ENCODE peak calls at places on chromosomes 7 and 10, in five cellular contexts. A is GM20000; P is mammary epithelial cell; L is CD4-positive, alpha-beta T cell; X is ascending aorta. E is an unnamed sample.
A peak's percentile ranks its signal among the peaks of the same experiment; 100 is the strongest.

GRCh38 chr10:132183046-132183445 is 3.7 kb upstream of the DPYSL4 start:
- DNase-seq in X (no peak), A (no peak), P (no peak), L (no peak), E (peak; percentile 12)

GRCh38 chr7:74026406-74027123 is 1.4 kb upstream of the ELN start:
- DNase-seq in X (no peak), L (peak; percentile 46), A (peak; percentile 90), P (peak; percentile 21), E (peak; percentile 91)

GRCh38 chr7:140084972-140085371 is 22.2 kb upstream of the PARP12 start:
- DNase-seq in P (no peak), A (peak; percentile 68), L (peak; percentile 27), X (no peak), E (no peak)

GRCh38 chr7:7956531-7957221 is 11.9 kb upstream of the GLCCI1 start:
- DNase-seq in X (no peak), A (no peak), P (peak; percentile 46), L (no peak), E (no peak)

GRCh38 chr10:98328163-98328562 is 60.2 kb upstream of the LOXL4 start:
- DNase-seq in X (no peak), A (no peak), P (no peak), L (no peak), E (no peak)

GRCh38 chr10:123622381-123622780 is 43.8 kb upstream of the GPR26 start:
- DNase-seq in P (no peak), A (no peak), L (no peak), X (no peak), E (no peak)

GRCh38 chr7:44969049-44969700 is 9.6 kb downstream of the MYO1G start:
- DNase-seq in A (no peak), X (no peak), L (no peak), P (no peak), E (no peak)

GRCh38 chr7:97006951-97007861 is 1.9 kb downstream of the DLX6 start:
- DNase-seq in X (no peak), L (no peak), A (no peak), P (no peak), E (no peak)

GRCh38 chr10:21532694-21533576 is 1.1 kb upstream of the MLLT10 start:
- DNase-seq in A (no peak), P (no peak), X (no peak), L (no peak), E (no peak)

GRCh38 chr10:132556994-132557441 is 19.4 kb downstream of the INPP5A start:
- DNase-seq in L (no peak), A (no peak), X (no peak), P (no peak), E (peak; percentile 5)

GRCh38 chr7:148882668-148883232 is 1.3 kb downstream of the EZH2 start:
- DNase-seq in L (no peak), X (no peak), A (no peak), P (peak; percentile 29), E (no peak)

GRCh38 chr10:15118615-15119014 is 21.5 kb downstream of the RPP38 start:
- DNase-seq in P (no peak), X (no peak), A (no peak), L (no peak), E (no peak)

GRCh38 chr7:27165089-27165654 is at the start of gene HOXA9:
- DNase-seq in P (no peak), X (no peak), L (no peak), A (no peak), E (peak; percentile 11)

DNA sequence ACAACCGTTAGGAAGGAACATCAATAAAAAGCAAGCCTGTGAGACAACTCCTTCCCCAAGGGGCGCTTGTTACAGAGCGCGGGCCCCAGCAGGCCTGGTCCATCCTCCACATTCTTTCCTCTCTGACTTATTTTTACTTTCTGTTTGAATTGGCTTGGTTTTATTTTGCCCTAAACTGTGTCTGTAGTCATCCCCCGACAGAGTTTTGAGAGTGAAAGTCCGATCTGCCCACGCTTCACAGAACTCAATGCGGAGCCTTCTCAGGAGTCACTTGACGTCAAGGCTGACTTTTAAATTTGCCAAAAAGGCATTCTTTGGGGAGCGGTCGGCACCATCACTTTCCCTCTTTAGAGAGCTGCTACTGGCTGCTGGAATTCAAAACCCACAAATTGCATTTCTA is 150.1 kb upstream of the KLF6 start:
- DNase-seq in A (peak; percentile 92), P (peak; percentile 77), L (peak; percentile 22), X (peak; percentile 17), E (no peak)
- TF ChIP-seq CTCF in A (no peak), P (peak; percentile 16), L (no peak), X (peak; percentile 9), E (no peak)

GRCh38 chr10:93386496-93387369 is 95.4 kb downstream of the MYOF start:
- DNase-seq in P (no peak), L (no peak), A (no peak), X (no peak), E (peak; percentile 22)

GRCh38 chr10:93392111-93392510 is 90.0 kb downstream of the MYOF start:
- DNase-seq in X (no peak), A (no peak), L (no peak), P (no peak), E (no peak)

GRCh38 chr10:93393231-93393630 is 88.9 kb downstream of the MYOF start:
- DNase-seq in A (no peak), L (no peak), P (no peak), X (no peak), E (no peak)

DNA sequence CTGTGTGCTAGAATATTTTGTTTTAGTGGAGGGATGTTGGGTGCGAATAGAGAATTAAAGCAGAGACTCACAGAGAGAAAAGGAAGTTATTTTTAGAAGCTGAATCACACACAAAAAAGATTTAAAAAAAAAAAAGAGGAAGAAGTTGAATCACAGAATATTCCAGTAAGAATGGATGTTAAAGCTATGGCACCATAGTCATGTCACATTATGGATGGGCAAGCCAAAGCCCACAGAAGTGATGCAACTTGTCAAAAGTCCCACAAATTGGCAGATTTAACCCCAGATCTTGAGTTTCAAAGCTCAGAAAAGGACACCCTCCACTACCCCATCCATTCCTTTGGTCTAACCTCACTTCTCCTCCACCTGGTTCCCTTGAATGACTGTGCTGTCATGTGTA is 91.4 kb downstream of the MYOF start:
- DNase-seq in L (no peak), X (no peak), P (no peak), A (no peak), E (no peak)
- TF ChIP-seq CTCF in L (no peak), X (no peak), P (no peak), A (no peak), E (no peak)

GRCh38 chr10:44990302-44990655 is 10.4 kb upstream of the ZNF22 start:
- DNase-seq in P (no peak), X (no peak), L (no peak), A (no peak), E (peak; percentile 73)
- TF ChIP-seq CTCF in P (no peak), X (no peak), L (no peak), A (no peak), E (no peak)

GRCh38 chr10:78260141-78260540 is 226.5 kb downstream of the RPS24 start:
- DNase-seq in L (no peak), P (no peak), X (no peak), A (no peak), E (no peak)
- TF ChIP-seq CTCF in L (no peak), P (no peak), X (no peak), A (no peak), E (no peak)

GRCh38 chr7:129376778-129377700 is 57.2 kb upstream of the STRIP2 start:
- DNase-seq in A (peak; percentile 25), L (no peak), X (no peak), P (peak; percentile 39), E (no peak)
- TF ChIP-seq CTCF in A (no peak), L (peak; percentile 26), X (no peak), P (no peak), E (no peak)

GRCh38 chr10:61669849-61670248 is 7.1 kb downstream of the CABCOCO1 start:
- DNase-seq in L (no peak), P (no peak), A (no peak), X (no peak), E (no peak)

GRCh38 chr10:61669161-61669755 is 6.5 kb downstream of the CABCOCO1 start:
- DNase-seq in A (no peak), X (no peak), L (no peak), P (no peak), E (no peak)

GRCh38 chr10:61663466-61663865 is 737 bp downstream of the CABCOCO1 start:
- DNase-seq in P (no peak), A (no peak), X (no peak), L (no peak), E (no peak)

GRCh38 chr10:61662794-61663259 is at the start of gene CABCOCO1:
- DNase-seq in L (no peak), X (no peak), A (no peak), P (peak; percentile 11), E (peak; percentile 89)

GRCh38 chr10:61664985-61665384 is 2.3 kb downstream of the CABCOCO1 start:
- DNase-seq in A (no peak), L (no peak), X (no peak), P (no peak), E (no peak)
- TF ChIP-seq CTCF in A (no peak), L (no peak), X (no peak), P (no peak), E (no peak)

DNA sequence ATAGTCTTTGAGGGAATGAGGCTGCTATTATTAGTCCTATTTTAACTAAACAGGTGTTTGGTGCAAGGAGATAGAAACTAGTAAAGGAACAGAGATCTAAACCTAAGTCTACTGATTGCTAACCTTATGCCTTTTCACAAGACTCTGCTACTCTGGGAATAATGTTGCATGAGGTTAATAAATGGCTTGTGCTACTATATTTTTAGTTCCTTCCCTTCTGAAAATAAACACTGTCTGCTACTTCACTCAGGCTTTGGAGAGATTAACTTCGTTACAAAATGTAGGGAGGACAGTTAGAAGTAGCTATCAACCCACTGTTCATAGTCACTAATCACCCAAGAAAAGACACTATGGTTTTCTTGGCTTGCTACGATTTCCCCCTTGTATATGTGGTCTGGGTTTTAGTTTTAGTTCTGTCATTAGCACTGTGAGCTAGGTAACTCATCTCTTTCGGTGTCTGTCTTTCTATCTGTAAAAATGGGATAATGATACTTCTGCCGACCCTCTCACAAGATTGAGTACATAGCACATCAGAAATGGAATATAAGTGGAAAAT is 296.2 kb downstream of the LRRTM3 start:
- DNase-seq in L (no peak), P (no peak), A (no peak), X (no peak), E (no peak)
- TF ChIP-seq CTCF in L (no peak), P (no peak), A (no peak), X (no peak), E (no peak)

GRCh38 chr10:70331486-70332268 is 47.9 kb upstream of the NPFFR1 start:
- DNase-seq in P (peak; percentile 96), X (no peak), A (peak; percentile 72), L (no peak), E (no peak)
- TF ChIP-seq CTCF in P (peak; percentile 48), X (peak; percentile 12), A (peak; percentile 1), L (no peak), E (no peak)

E was measured in glutamatergic neuron.